ENCODE peak calls at places on chromosomes 3 and 15, in nine cellular contexts. D is breast epithelium; H is gastrocnemius medialis; K is caudate nucleus; V is pancreas; G is psoas muscle; R is heart left ventricle; Q is CD8-positive, alpha-beta T cell; M is effector memory CD4-positive, alpha-beta T cell. P is an unnamed sample.
A peak's percentile ranks its signal among the peaks of the same experiment; 100 is the strongest.

GRCh38 chr3:152175576-152175883 is 93.2 kb upstream of the MBNL1 start:
- DNase-seq in R (no peak), V (no peak), Q (no peak), H (no peak), K (no peak), G (no peak), D (no peak), M (no peak), P (no peak)

GRCh38 chr15:57861039-57861638 is 154.6 kb downstream of the POLR2M start:
- DNase-seq in R (no peak), M (no peak), V (no peak), K (peak; percentile 1), H (no peak), G (no peak), D (no peak), Q (no peak), P (peak; percentile 20)

GRCh38 chr3:119559441-119559963 is at the start of gene CD80:
- DNase-seq in V (peak; percentile 46), Q (peak; percentile 54), H (peak; percentile 27), M (peak; percentile 29), D (no peak), G (peak; percentile 28), R (peak; percentile 44), K (no peak), P (no peak)

GRCh38 chr3:179069762-179070390 is 1.7 kb downstream of the ZMAT3 start:
- DNase-seq in D (no peak), V (no peak), H (no peak), M (no peak), Q (no peak), K (no peak), R (no peak), G (no peak), P (no peak)

GRCh38 chr3:170180107-170180951 is 1.2 kb downstream of the PHC3 start:
- DNase-seq in H (no peak), K (no peak), V (no peak), D (no peak), R (no peak), M (no peak), Q (peak; percentile 37), G (no peak), P (no peak)

GRCh38 chr3:43726511-43726910 is 35.8 kb downstream of the ABHD5 start:
- DNase-seq in D (no peak), M (no peak), G (no peak), Q (no peak), V (no peak), R (no peak), K (no peak), H (no peak), P (no peak)

GRCh38 chr3:197575362-197575761 is 19.6 kb upstream of the BDH1 start:
- DNase-seq in D (no peak), H (no peak), K (no peak), V (no peak), G (no peak), R (no peak), M (no peak), Q (no peak), P (no peak)

GRCh38 chr3:113441051-113441770 is at the start of gene CFAP44:
- DNase-seq in Q (peak; percentile 53), R (peak; percentile 76), D (peak; percentile 26), K (peak; percentile 66), G (peak; percentile 69), M (peak; percentile 34), H (peak; percentile 39), V (peak; percentile 81), P (peak; percentile 65)

GRCh38 chr15:42796955-42797779 is 60.2 kb upstream of the CDAN1 start:
- DNase-seq in K (no peak), Q (no peak), R (no peak), M (no peak), D (no peak), H (no peak), V (no peak), G (no peak), P (no peak)

GRCh38 chr3:45776611-45777010 is 19.7 kb downstream of the SLC6A20 start:
- DNase-seq in R (no peak), M (no peak), V (peak; percentile 54), K (no peak), H (no peak), G (no peak), Q (no peak), D (no peak), P (no peak)

GRCh38 chr3:140206196-140207040 is 271.4 kb downstream of the CLSTN2 start:
- DNase-seq in V (no peak), R (no peak), M (no peak), G (no peak), H (no peak), D (no peak), Q (no peak), K (no peak), P (no peak)

GRCh38 chr15:92393287-92393993 is at the start of gene ST8SIA2:
- DNase-seq in V (no peak), G (peak; percentile 31), R (no peak), D (no peak), H (no peak), K (no peak), Q (no peak), M (no peak), P (no peak)

GRCh38 chr15:90394702-90395442 is 6.8 kb downstream of the IQGAP1 start:
- DNase-seq in D (no peak), R (no peak), Q (no peak), G (no peak), K (no peak), M (no peak), H (no peak), V (no peak), P (no peak)
- H3K27ac ChIP-seq in D (peak overlapping the region; percentile 66), R (no peak overlapping the region), Q (no peak overlapping the region), G (peak overlapping the region; percentile 96), K (no peak overlapping the region), M (no peak overlapping the region), H (peak overlapping the region; percentile 100), V (no peak overlapping the region), P (peak overlapping the region; percentile 43)

DNA sequence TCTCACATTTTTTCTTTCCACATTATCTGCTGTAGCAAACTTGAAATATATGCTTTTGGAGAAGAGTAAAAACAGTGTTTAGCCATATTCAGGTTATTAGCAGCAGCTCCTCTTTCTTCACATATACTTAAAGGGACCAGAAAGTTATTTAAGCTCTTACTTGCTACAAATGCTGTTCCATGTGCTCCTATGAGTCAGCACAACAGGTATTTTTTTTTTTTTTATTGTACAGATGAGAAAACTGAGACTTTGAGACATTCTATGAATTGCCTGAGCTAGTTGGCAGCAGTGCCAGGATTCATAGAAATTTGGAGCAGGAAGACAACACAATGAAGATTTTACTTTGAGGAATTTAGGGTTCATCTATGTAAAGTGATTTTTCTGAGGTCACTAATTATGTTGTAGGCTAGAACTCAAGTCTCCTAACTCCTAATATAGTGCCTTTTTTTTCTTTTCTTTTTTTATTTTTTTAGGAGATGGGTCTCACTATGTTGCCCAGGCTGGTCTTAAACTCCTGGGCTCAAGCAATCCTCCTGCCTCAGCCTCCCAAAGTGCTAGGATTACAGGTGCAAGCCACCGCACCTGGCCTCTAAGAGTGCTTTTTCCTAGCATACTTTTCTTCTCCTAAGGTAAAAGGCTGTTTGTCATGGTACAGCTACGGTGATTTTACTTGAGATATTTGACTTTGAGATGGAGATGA is 23.6 kb downstream of the SETD5 start:
- DNase-seq in H (no peak), D (no peak), R (no peak), M (no peak), Q (no peak), K (no peak), V (no peak), G (no peak), P (no peak)
- H3K27ac ChIP-seq in H (peak overlapping the region; percentile 86), D (no peak overlapping the region), R (no peak overlapping the region), M (peak overlapping the region; percentile 35), Q (no peak overlapping the region), K (no peak overlapping the region), V (no peak overlapping the region), G (peak overlapping the region; percentile 54), P (no peak overlapping the region)

GRCh38 chr15:89654847-89655805 is at the start of gene KIF7:
- DNase-seq in D (no peak), M (no peak), R (no peak), G (peak; percentile 48), K (no peak), H (no peak), V (peak; percentile 41), Q (no peak), P (peak; percentile 21)

GRCh38 chr15:89652666-89653065 is 2.6 kb downstream of the KIF7 start:
- DNase-seq in D (no peak), M (no peak), G (no peak), V (no peak), K (no peak), H (no peak), Q (no peak), R (no peak), P (no peak)

GRCh38 chr15:89653578-89653977 is 1.7 kb downstream of the KIF7 start:
- DNase-seq in D (no peak), R (no peak), K (no peak), Q (no peak), V (no peak), M (no peak), H (no peak), G (no peak), P (no peak)

GRCh38 chr15:89656116-89656815 is 999 bp upstream of the KIF7 start:
- DNase-seq in D (no peak), H (no peak), M (no peak), Q (no peak), R (no peak), K (no peak), V (no peak), G (no peak), P (no peak)

DNA sequence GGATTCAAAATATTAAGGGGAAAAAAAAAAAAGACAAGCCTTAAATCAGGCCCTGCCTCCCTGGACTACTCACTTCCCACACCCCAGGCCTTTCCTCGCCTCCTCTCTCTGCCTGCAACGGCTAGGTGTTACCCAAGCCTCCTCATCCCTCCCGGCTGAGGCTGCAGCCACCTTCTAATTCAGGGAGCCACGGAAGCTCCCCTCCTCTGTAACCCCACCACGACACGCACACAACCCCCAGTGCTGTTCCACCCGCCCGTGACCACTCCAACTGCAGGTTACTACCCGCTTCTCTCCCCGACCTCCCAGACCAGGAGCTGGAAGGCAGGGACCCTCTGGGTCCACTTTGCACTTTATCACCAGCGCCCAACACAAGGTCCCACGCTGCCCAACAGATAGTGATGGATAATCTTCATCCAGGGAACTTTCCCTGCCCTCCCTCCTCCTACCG is 931 bp downstream of the KIF7 start:
- DNase-seq in K (no peak), Q (no peak), D (no peak), H (no peak), R (no peak), G (no peak), V (no peak), M (no peak), P (no peak)
- H3K27ac ChIP-seq in K (no peak overlapping the region), Q (no peak overlapping the region), D (no peak overlapping the region), H (no peak overlapping the region), R (no peak overlapping the region), G (no peak overlapping the region), V (no peak overlapping the region), M (no peak overlapping the region), P (no peak overlapping the region)

DNA sequence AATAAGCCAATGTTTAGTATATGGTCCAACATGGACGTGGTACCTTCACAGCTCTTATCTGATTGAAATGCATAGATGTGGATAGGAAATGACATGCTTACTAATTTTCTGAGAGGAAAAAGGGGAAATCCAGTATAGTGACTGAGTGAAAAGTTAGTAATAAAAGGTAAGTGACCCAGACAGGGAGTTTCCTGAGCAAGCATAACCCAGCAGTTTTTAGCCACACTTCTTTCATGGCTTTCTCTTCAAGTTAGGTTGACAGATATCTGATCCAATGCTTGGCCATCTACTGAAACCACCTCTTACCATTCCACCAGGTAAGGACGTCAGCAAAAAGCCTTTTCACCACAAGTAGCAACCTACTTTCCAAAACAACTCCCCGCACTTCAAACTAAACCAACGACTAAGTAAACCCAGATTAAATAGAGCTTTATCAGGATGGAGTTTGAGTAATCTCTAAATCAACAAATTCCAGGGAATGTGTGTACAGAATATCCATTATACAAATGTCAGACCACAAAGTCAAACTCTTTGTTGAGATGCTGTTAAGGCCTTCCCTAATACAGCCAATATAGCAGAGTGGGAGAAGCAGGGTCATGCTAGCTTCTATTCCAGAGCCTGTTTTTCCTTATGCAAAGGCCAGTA is 329.7 kb downstream of the RORA start:
- DNase-seq in R (no peak), H (no peak), V (no peak), G (no peak), K (no peak), M (peak; percentile 16), Q (peak; percentile 21), D (no peak), P (no peak)
- H3K27ac ChIP-seq in R (no peak overlapping the region), H (no peak overlapping the region), V (no peak overlapping the region), G (no peak overlapping the region), K (no peak overlapping the region), M (peak overlapping the region; percentile 30), Q (no peak overlapping the region), D (no peak overlapping the region), P (no peak overlapping the region)